ENCODE peak calls at places on chromosomes 12 and 14, in five cellular contexts. P, F, K, T and D are unnamed samples.

GRCh38 chr14:92688434-92689375 is 59.7 kb downstream of the LGMN start:
- DNase-seq in P (no peak), T (no peak), F (no peak), K (no peak), D (no peak)

GRCh38 chr14:31057701-31058364 is 31.7 kb upstream of the STRN3 start:
- DNase-seq in P (no peak), K (no peak), T (no peak), F (no peak), D (no peak)

GRCh38 chr12:1657616-1658167 is 28.7 kb downstream of the WNT5B start:
- DNase-seq in T (no peak), P (no peak), F (peak; percentile 47), K (no peak), D (no peak)

GRCh38 chr12:76637807-76638206 is 78.2 kb upstream of the OSBPL8 start:
- DNase-seq in T (no peak), K (no peak), F (peak; percentile 53), P (no peak), D (no peak)

GRCh38 chr12:6635856-6636521 is at the start of gene LPAR5:
- DNase-seq in K (no peak), F (peak; percentile 84), P (peak; percentile 66), T (peak; percentile 70), D (no peak)

GRCh38 chr12:27460471-27460978 is 14.0 kb downstream of the SMCO2 start:
- DNase-seq in P (peak; percentile 39), F (peak; percentile 61), T (no peak), K (no peak), D (no peak)

GRCh38 chr12:51777457-51777856 is 71.1 kb downstream of the FIGNL2 start:
- DNase-seq in P (no peak), T (no peak), F (no peak), K (no peak), D (no peak)

GRCh38 chr14:74444866-74445265 is 18.9 kb upstream of the SYNDIG1L start:
- DNase-seq in K (no peak), T (no peak), F (no peak), P (no peak), D (no peak)

GRCh38 chr12:110907583-110907982 is 12.8 kb downstream of the MYL2 start:
- DNase-seq in F (no peak), T (no peak), P (no peak), K (no peak), D (no peak)

GRCh38 chr12:115709410-115710065 is 568.0 kb downstream of the MED13L start:
- DNase-seq in P (no peak), K (peak; percentile 89), T (no peak), F (no peak), D (no peak)

GRCh38 chr12:65415826-65416225 is 137.3 kb downstream of the MSRB3 start:
- DNase-seq in P (peak; percentile 65), K (no peak), F (no peak), T (no peak), D (no peak)

DNA sequence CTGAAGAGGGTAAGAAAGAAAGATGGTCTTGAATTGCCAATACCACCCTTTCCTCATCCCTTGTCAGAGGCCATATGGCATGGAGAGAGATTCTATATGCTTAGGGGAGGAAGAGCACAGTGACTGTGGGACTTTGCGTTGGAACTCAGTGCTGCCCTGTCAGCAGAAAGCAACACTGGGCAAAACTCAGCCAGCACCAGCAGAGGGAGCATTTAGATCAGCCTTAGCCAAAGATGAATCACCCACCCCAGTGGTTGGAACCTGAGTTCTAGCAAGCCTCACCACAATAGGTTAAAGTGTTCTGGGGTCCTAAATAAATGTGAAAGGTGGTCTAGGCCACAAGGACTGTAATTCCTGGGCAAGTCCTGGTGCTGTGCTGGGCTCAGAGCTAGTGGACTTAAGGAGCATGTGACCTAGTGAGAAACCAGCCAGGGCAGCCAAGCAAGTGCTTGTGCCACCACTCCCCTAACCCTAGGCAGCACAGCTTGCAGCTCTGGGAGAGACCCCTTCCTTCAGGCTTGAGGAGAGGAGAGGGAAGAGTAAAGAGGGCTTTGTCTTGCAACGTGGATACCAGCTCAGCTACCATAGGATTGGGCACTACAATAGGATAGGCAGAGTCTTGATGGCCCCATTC is 11.4 kb upstream of the BCAT1 start:
- DNase-seq in P (peak; percentile 55), K (no peak), F (no peak), T (no peak), D (peak; percentile 61)
- TF ChIP-seq CTCF in P (peak; percentile 47), K (peak; percentile 12), F (peak; percentile 70), T (peak; percentile 47), D (peak; percentile 40)

GRCh38 chr12:68899251-68899771 is 33.7 kb downstream of the CPM start:
- DNase-seq in F (no peak), K (peak; percentile 70), T (no peak), P (peak; percentile 52), D (no peak)
- TF ChIP-seq CTCF in F (peak; percentile 29), K (peak; percentile 9), T (no peak), P (peak; percentile 50), D (no peak)

DNA sequence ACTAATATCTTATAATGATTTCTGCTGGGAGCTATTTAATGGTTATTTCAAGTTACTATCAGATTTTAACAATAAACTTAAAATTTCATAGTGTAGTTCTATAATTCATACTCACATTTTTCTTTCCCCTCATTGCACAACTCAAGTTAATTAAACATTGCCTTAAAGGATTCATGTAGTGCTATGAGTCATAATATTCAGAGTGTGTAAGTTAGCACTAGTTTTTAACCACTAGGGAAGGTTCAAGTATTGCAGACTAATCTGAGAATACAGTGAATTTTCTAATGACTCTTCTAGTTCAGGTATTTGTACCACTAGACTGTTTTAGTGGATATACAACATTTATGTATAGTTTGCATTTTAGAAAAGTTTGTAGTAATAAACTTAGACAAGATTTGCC is 49.9 kb downstream of the FOXA1 start:
- DNase-seq in K (no peak), P (no peak), T (no peak), F (no peak), D (no peak)
- TF ChIP-seq CTCF in K (no peak), P (no peak), T (no peak), F (no peak), D (no peak)

GRCh38 chr12:101763246-101763931 is 24.1 kb upstream of the SYCP3 start:
- DNase-seq in P (no peak), F (no peak), T (no peak), K (no peak), D (no peak)

GRCh38 chr12:101761347-101761746 is 22.1 kb upstream of the SYCP3 start:
- DNase-seq in T (no peak), K (no peak), P (peak; percentile 31), F (no peak), D (no peak)

GRCh38 chr12:101764393-101764792 is 25.1 kb upstream of the SYCP3 start:
- DNase-seq in T (no peak), P (no peak), F (peak; percentile 72), K (no peak), D (no peak)

GRCh38 chr12:101759396-101760047 is 20.3 kb upstream of the SYCP3 start:
- DNase-seq in K (no peak), T (peak; percentile 28), P (peak; percentile 43), F (no peak), D (no peak)
- TF ChIP-seq CTCF in K (peak; percentile 69), T (peak; percentile 89), P (peak; percentile 64), F (peak; percentile 83), D (peak; percentile 84)

DNA sequence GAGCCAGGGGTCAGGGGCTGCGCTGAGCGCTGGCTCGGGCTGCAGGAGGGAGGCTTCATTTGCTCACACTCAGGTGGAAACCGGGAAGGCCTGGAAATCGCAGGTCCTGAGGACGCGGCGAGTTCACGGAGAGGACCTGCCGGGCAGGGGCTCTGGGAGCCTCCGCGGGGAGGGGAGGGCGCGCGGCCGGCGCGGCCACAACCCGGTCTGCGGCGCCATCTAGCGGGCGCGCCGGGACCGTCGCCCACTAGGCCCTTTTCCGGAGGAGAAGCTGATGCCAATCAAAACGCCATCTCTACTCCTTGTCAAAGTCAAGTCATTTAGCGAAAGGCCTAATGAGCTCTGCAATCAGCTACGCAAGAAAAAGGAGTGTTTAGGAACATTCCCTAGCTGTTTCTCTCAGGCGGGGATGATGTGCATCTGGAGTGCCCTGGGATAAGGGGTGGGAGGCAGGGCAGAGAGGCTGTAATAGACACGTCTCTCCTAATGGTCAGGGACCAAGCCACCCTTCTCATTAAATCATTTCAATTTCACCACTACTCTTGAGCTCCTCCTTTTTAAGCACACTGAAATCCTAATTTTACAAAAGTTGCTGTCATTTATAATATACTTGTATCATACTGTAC is 885.8 kb upstream of the TMEM132C start:
- DNase-seq in T (no peak), F (no peak), P (peak; percentile 32), K (no peak), D (peak; percentile 4)
- TF ChIP-seq CTCF in T (no peak), F (peak; percentile 88), P (peak; percentile 80), K (peak; percentile 67), D (peak; percentile 48)

GRCh38 chr14:104821971-104822608 is 21.2 kb downstream of the ZBTB42 start:
- DNase-seq in F (peak; percentile 28), P (no peak), T (no peak), K (peak; percentile 53), D (no peak)

GRCh38 chr14:104821229-104821945 is 20.5 kb downstream of the ZBTB42 start:
- DNase-seq in P (no peak), T (no peak), K (peak; percentile 63), F (peak; percentile 9), D (no peak)

GRCh38 chr14:104819361-104819771 is 18.5 kb downstream of the ZBTB42 start:
- DNase-seq in K (peak; percentile 46), T (no peak), P (no peak), F (no peak), D (no peak)

GRCh38 chr14:104818714-104819161 is 17.8 kb downstream of the ZBTB42 start:
- DNase-seq in T (no peak), F (peak; percentile 11), P (no peak), K (peak; percentile 55), D (no peak)

GRCh38 chr14:104820669-104821228 is 19.8 kb downstream of the ZBTB42 start:
- DNase-seq in T (no peak), K (peak; percentile 75), P (peak; percentile 82), F (peak; percentile 11), D (peak; percentile 74)
- TF ChIP-seq CTCF in T (no peak), K (peak; percentile 43), P (no peak), F (no peak), D (no peak)

GRCh38 chr12:16389594-16389993 is 42.1 kb downstream of the MGST1 start:
- DNase-seq in P (no peak), K (no peak), F (no peak), T (no peak), D (no peak)
- TF ChIP-seq CTCF in P (no peak), K (no peak), F (no peak), T (no peak), D (no peak)